ENCODE peak calls at places on chromosomes 6 and 20, in five cellular contexts. One of them, this sample, is unnamed.
A peak's percentile ranks its signal among the peaks of the same experiment; 100 is the strongest.

GRCh38 chr20:37426978-37427377 is 81.0 kb downstream of the SRC start:
- DNase-seq in CD8-positive, alpha-beta memory T cell: no peak
- DNase-seq in CD8-positive, alpha-beta T cell: no peak
- DNase-seq in HCT116: no peak
- DNase-seq in NCI-H1417: no peak
- DNase-seq in this sample: no peak

GRCh38 chr6:13787146-13787545 is 27.2 kb downstream of the MCUR1 start:
- DNase-seq in CD8-positive, alpha-beta memory T cell: no peak
- DNase-seq in CD8-positive, alpha-beta T cell: no peak
- DNase-seq in HCT116: no peak
- DNase-seq in NCI-H1417: no peak
- DNase-seq in this sample: no peak

GRCh38 chr6:108837236-108837971 is 10.8 kb upstream of the ARMC2 start:
- DNase-seq in CD8-positive, alpha-beta memory T cell: no peak
- DNase-seq in CD8-positive, alpha-beta T cell: no peak
- DNase-seq in HCT116: no peak
- DNase-seq in NCI-H1417: no peak
- DNase-seq in this sample: no peak

GRCh38 chr6:143496974-143497373 is 14.5 kb downstream of the FUCA2 start:
- DNase-seq in CD8-positive, alpha-beta memory T cell: no peak
- DNase-seq in CD8-positive, alpha-beta T cell: no peak
- DNase-seq in HCT116: no peak
- DNase-seq in NCI-H1417: no peak
- DNase-seq in this sample: no peak

GRCh38 chr20:10795286-10796026 is 121.7 kb upstream of the JAG1 start:
- DNase-seq in CD8-positive, alpha-beta memory T cell: no peak
- DNase-seq in CD8-positive, alpha-beta T cell: no peak
- DNase-seq in HCT116: no peak
- DNase-seq in NCI-H1417: peak; percentile 28
- DNase-seq in this sample: no peak

GRCh38 chr20:9609892-9610502 is 95.6 kb downstream of the LAMP5 start:
- DNase-seq in CD8-positive, alpha-beta memory T cell: no peak
- DNase-seq in CD8-positive, alpha-beta T cell: peak; percentile 5
- DNase-seq in HCT116: peak; percentile 59
- DNase-seq in NCI-H1417: peak; percentile 73
- DNase-seq in this sample: peak; percentile 39

GRCh38 chr20:3808141-3808479 is 12.0 kb downstream of the CDC25B start:
- DNase-seq in CD8-positive, alpha-beta memory T cell: no peak
- DNase-seq in CD8-positive, alpha-beta T cell: no peak
- DNase-seq in HCT116: peak; percentile 80
- DNase-seq in NCI-H1417: peak; percentile 38
- DNase-seq in this sample: peak; percentile 93

GRCh38 chr20:17941826-17942196 is 26.8 kb downstream of the SNX5 start:
- DNase-seq in CD8-positive, alpha-beta memory T cell: no peak
- DNase-seq in CD8-positive, alpha-beta T cell: no peak
- DNase-seq in HCT116: no peak
- DNase-seq in NCI-H1417: no peak
- DNase-seq in this sample: no peak

GRCh38 chr20:24584538-24585356 is 115.3 kb downstream of the SYNDIG1 start:
- DNase-seq in CD8-positive, alpha-beta memory T cell: no peak
- DNase-seq in CD8-positive, alpha-beta T cell: no peak
- DNase-seq in HCT116: no peak
- DNase-seq in NCI-H1417: no peak
- DNase-seq in this sample: no peak

GRCh38 chr6:43016166-43016915 is 2.3 kb downstream of the KLHDC3 start:
- DNase-seq in CD8-positive, alpha-beta memory T cell: no peak
- DNase-seq in CD8-positive, alpha-beta T cell: no peak
- DNase-seq in HCT116: no peak
- DNase-seq in NCI-H1417: no peak
- DNase-seq in this sample: no peak

GRCh38 chr20:19552144-19552895 is 205.7 kb upstream of the RIN2 start:
- DNase-seq in CD8-positive, alpha-beta memory T cell: no peak
- DNase-seq in CD8-positive, alpha-beta T cell: no peak
- DNase-seq in HCT116: no peak
- DNase-seq in NCI-H1417: no peak
- DNase-seq in this sample: no peak

GRCh38 chr20:36085686-36086267 is 68.8 kb upstream of the EPB41L1 start:
- DNase-seq in CD8-positive, alpha-beta memory T cell: no peak
- DNase-seq in CD8-positive, alpha-beta T cell: no peak
- DNase-seq in HCT116: peak; percentile 84
- DNase-seq in NCI-H1417: no peak
- DNase-seq in this sample: peak; percentile 85

GRCh38 chr6:151239603-151240035 is at the start of gene AKAP12:
- DNase-seq in CD8-positive, alpha-beta memory T cell: no peak
- DNase-seq in CD8-positive, alpha-beta T cell: no peak
- DNase-seq in HCT116: no peak
- DNase-seq in NCI-H1417: peak; percentile 67
- DNase-seq in this sample: no peak

GRCh38 chr6:140026561-140026960 is 652.1 kb upstream of the CITED2 start:
- DNase-seq in CD8-positive, alpha-beta memory T cell: no peak
- DNase-seq in CD8-positive, alpha-beta T cell: no peak
- DNase-seq in HCT116: no peak
- DNase-seq in NCI-H1417: no peak
- DNase-seq in this sample: no peak

GRCh38 chr6:64330694-64331309 is 695.2 kb downstream of the PHF3 start:
- DNase-seq in CD8-positive, alpha-beta memory T cell: no peak
- DNase-seq in CD8-positive, alpha-beta T cell: no peak
- DNase-seq in HCT116: no peak
- DNase-seq in NCI-H1417: peak; percentile 36
- DNase-seq in this sample: peak; percentile 27

GRCh38 chr6:119006972-119007371 is 71.5 kb downstream of the FAM184A start:
- DNase-seq in CD8-positive, alpha-beta memory T cell: no peak
- DNase-seq in CD8-positive, alpha-beta T cell: no peak
- DNase-seq in HCT116: no peak
- DNase-seq in NCI-H1417: no peak
- DNase-seq in this sample: no peak

GRCh38 chr6:125248136-125248535 is 53.6 kb downstream of the HDDC2 start:
- DNase-seq in CD8-positive, alpha-beta memory T cell: no peak
- DNase-seq in CD8-positive, alpha-beta T cell: no peak
- DNase-seq in HCT116: no peak
- DNase-seq in NCI-H1417: no peak
- DNase-seq in this sample: no peak

GRCh38 chr6:12173670-12174069 is 116.5 kb upstream of the EDN1 start:
- DNase-seq in CD8-positive, alpha-beta memory T cell: no peak
- DNase-seq in CD8-positive, alpha-beta T cell: no peak
- DNase-seq in HCT116: no peak
- DNase-seq in NCI-H1417: no peak
- DNase-seq in this sample: no peak